ENCODE peak calls at places on chromosome 3, in ten cellular contexts. One of them, this sample, is unnamed.

GRCh38 chr3:180749322-180749721 is 70.0 kb upstream of the CCDC39 start:
- DNase-seq in NCI-H1092: no peak
- DNase-seq in stimulated activated CD8-positive, alpha-beta memory T cell treated with anti-CD3 and anti-CD28 coated beads, Interleukin-12 subunit alpha, Interleukin-12 subunit beta, amount 100 ng/mL, for 4 hours: no peak
- DNase-seq in adrenal gland: no peak
- DNase-seq in AG08396: no peak
- DNase-seq in BE2C: no peak
- DNase-seq in DMS153: no peak
- DNase-seq in NCI-H2029: no peak
- DNase-seq in cardiac muscle cell: no peak
- DNase-seq in colonic mucosa: no peak
- DNase-seq in this sample: no peak

GRCh38 chr3:184388936-184389230 is 9.0 kb downstream of the CHRD start:
- DNase-seq in NCI-H1092: no peak
- DNase-seq in stimulated activated CD8-positive, alpha-beta memory T cell treated with anti-CD3 and anti-CD28 coated beads, Interleukin-12 subunit alpha, Interleukin-12 subunit beta, amount 100 ng/mL, for 4 hours: no peak
- DNase-seq in adrenal gland: no peak
- DNase-seq in AG08396: no peak
- DNase-seq in BE2C: no peak
- DNase-seq in DMS153: no peak
- DNase-seq in NCI-H2029: no peak
- DNase-seq in cardiac muscle cell: no peak
- DNase-seq in colonic mucosa: no peak
- DNase-seq in this sample: no peak

GRCh38 chr3:138180375-138181029 is 5.8 kb upstream of the DBR1 start:
- DNase-seq in NCI-H1092: peak
- DNase-seq in stimulated activated CD8-positive, alpha-beta memory T cell treated with anti-CD3 and anti-CD28 coated beads, Interleukin-12 subunit alpha, Interleukin-12 subunit beta, amount 100 ng/mL, for 4 hours: no peak
- DNase-seq in adrenal gland: peak
- DNase-seq in AG08396: no peak
- DNase-seq in BE2C: peak
- DNase-seq in DMS153: peak
- DNase-seq in NCI-H2029: peak
- DNase-seq in cardiac muscle cell: peak
- DNase-seq in colonic mucosa: peak
- DNase-seq in this sample: no peak

GRCh38 chr3:128487813-128488635 is 5.0 kb downstream of the GATA2 start:
- DNase-seq in NCI-H1092: peak
- DNase-seq in stimulated activated CD8-positive, alpha-beta memory T cell treated with anti-CD3 and anti-CD28 coated beads, Interleukin-12 subunit alpha, Interleukin-12 subunit beta, amount 100 ng/mL, for 4 hours: no peak
- DNase-seq in adrenal gland: peak
- DNase-seq in AG08396: peak
- DNase-seq in BE2C: peak
- DNase-seq in DMS153: peak
- DNase-seq in NCI-H2029: peak
- DNase-seq in cardiac muscle cell: peak
- DNase-seq in colonic mucosa: peak
- DNase-seq in this sample: no peak

GRCh38 chr3:196609343-196609775 is 30.1 kb upstream of the NRROS start:
- DNase-seq in NCI-H1092: peak
- DNase-seq in stimulated activated CD8-positive, alpha-beta memory T cell treated with anti-CD3 and anti-CD28 coated beads, Interleukin-12 subunit alpha, Interleukin-12 subunit beta, amount 100 ng/mL, for 4 hours: peak
- DNase-seq in adrenal gland: peak
- DNase-seq in AG08396: peak
- DNase-seq in BE2C: peak
- DNase-seq in DMS153: peak
- DNase-seq in NCI-H2029: peak
- DNase-seq in cardiac muscle cell: peak
- DNase-seq in colonic mucosa: peak
- DNase-seq in this sample: peak

GRCh38 chr3:156396851-156397250 is 158.1 kb downstream of the SSR3 start:
- DNase-seq in NCI-H1092: no peak
- DNase-seq in stimulated activated CD8-positive, alpha-beta memory T cell treated with anti-CD3 and anti-CD28 coated beads, Interleukin-12 subunit alpha, Interleukin-12 subunit beta, amount 100 ng/mL, for 4 hours: no peak
- DNase-seq in adrenal gland: no peak
- DNase-seq in AG08396: no peak
- DNase-seq in BE2C: no peak
- DNase-seq in DMS153: no peak
- DNase-seq in NCI-H2029: no peak
- DNase-seq in cardiac muscle cell: no peak
- DNase-seq in colonic mucosa: no peak
- DNase-seq in this sample: no peak

GRCh38 chr3:78994174-78995027 is 773.4 kb downstream of the ROBO1 start:
- DNase-seq in NCI-H1092: no peak
- DNase-seq in stimulated activated CD8-positive, alpha-beta memory T cell treated with anti-CD3 and anti-CD28 coated beads, Interleukin-12 subunit alpha, Interleukin-12 subunit beta, amount 100 ng/mL, for 4 hours: no peak
- DNase-seq in adrenal gland: no peak
- DNase-seq in AG08396: no peak
- DNase-seq in BE2C: no peak
- DNase-seq in DMS153: no peak
- DNase-seq in NCI-H2029: no peak
- DNase-seq in cardiac muscle cell: no peak
- DNase-seq in colonic mucosa: no peak
- DNase-seq in this sample: no peak

GRCh38 chr3:71063768-71064287 is 519.7 kb downstream of the FOXP1 start:
- DNase-seq in NCI-H1092: no peak
- DNase-seq in stimulated activated CD8-positive, alpha-beta memory T cell treated with anti-CD3 and anti-CD28 coated beads, Interleukin-12 subunit alpha, Interleukin-12 subunit beta, amount 100 ng/mL, for 4 hours: peak
- DNase-seq in adrenal gland: no peak
- DNase-seq in AG08396: peak
- DNase-seq in BE2C: no peak
- DNase-seq in DMS153: no peak
- DNase-seq in NCI-H2029: no peak
- DNase-seq in cardiac muscle cell: peak
- DNase-seq in colonic mucosa: peak
- DNase-seq in this sample: no peak

GRCh38 chr3:141427764-141428163 is 59.1 kb upstream of the RASA2 start:
- DNase-seq in NCI-H1092: no peak
- DNase-seq in stimulated activated CD8-positive, alpha-beta memory T cell treated with anti-CD3 and anti-CD28 coated beads, Interleukin-12 subunit alpha, Interleukin-12 subunit beta, amount 100 ng/mL, for 4 hours: no peak
- DNase-seq in adrenal gland: no peak
- DNase-seq in AG08396: no peak
- DNase-seq in BE2C: no peak
- DNase-seq in DMS153: no peak
- DNase-seq in NCI-H2029: no peak
- DNase-seq in cardiac muscle cell: no peak
- DNase-seq in colonic mucosa: no peak
- DNase-seq in this sample: no peak

GRCh38 chr3:125460233-125460632 is 59.8 kb downstream of the SNX4 start:
- DNase-seq in NCI-H1092: no peak
- DNase-seq in stimulated activated CD8-positive, alpha-beta memory T cell treated with anti-CD3 and anti-CD28 coated beads, Interleukin-12 subunit alpha, Interleukin-12 subunit beta, amount 100 ng/mL, for 4 hours: no peak
- DNase-seq in adrenal gland: no peak
- DNase-seq in AG08396: no peak
- DNase-seq in BE2C: no peak
- DNase-seq in DMS153: no peak
- DNase-seq in NCI-H2029: no peak
- DNase-seq in cardiac muscle cell: peak
- DNase-seq in colonic mucosa: no peak
- DNase-seq in this sample: no peak

GRCh38 chr3:8983026-8983425 is 19.8 kb upstream of the RAD18 start:
- DNase-seq in NCI-H1092: no peak
- DNase-seq in stimulated activated CD8-positive, alpha-beta memory T cell treated with anti-CD3 and anti-CD28 coated beads, Interleukin-12 subunit alpha, Interleukin-12 subunit beta, amount 100 ng/mL, for 4 hours: no peak
- DNase-seq in adrenal gland: no peak
- DNase-seq in AG08396: no peak
- DNase-seq in BE2C: no peak
- DNase-seq in DMS153: no peak
- DNase-seq in NCI-H2029: no peak
- DNase-seq in cardiac muscle cell: no peak
- DNase-seq in colonic mucosa: no peak
- DNase-seq in this sample: no peak

GRCh38 chr3:14235003-14235876 is 56.6 kb downstream of the LSM3 start:
- DNase-seq in NCI-H1092: no peak
- DNase-seq in stimulated activated CD8-positive, alpha-beta memory T cell treated with anti-CD3 and anti-CD28 coated beads, Interleukin-12 subunit alpha, Interleukin-12 subunit beta, amount 100 ng/mL, for 4 hours: no peak
- DNase-seq in adrenal gland: no peak
- DNase-seq in AG08396: no peak
- DNase-seq in BE2C: no peak
- DNase-seq in DMS153: no peak
- DNase-seq in NCI-H2029: no peak
- DNase-seq in cardiac muscle cell: no peak
- DNase-seq in colonic mucosa: peak
- DNase-seq in this sample: no peak

GRCh38 chr3:141331370-141332318 is 36.7 kb upstream of the ZBTB38 start:
- DNase-seq in NCI-H1092: no peak
- DNase-seq in stimulated activated CD8-positive, alpha-beta memory T cell treated with anti-CD3 and anti-CD28 coated beads, Interleukin-12 subunit alpha, Interleukin-12 subunit beta, amount 100 ng/mL, for 4 hours: no peak
- DNase-seq in adrenal gland: peak
- DNase-seq in AG08396: peak
- DNase-seq in BE2C: peak
- DNase-seq in DMS153: no peak
- DNase-seq in NCI-H2029: no peak
- DNase-seq in cardiac muscle cell: peak
- DNase-seq in colonic mucosa: no peak
- DNase-seq in this sample: no peak

GRCh38 chr3:160707187-160707789 is 30.3 kb downstream of the ARL14 start:
- DNase-seq in NCI-H1092: peak
- DNase-seq in stimulated activated CD8-positive, alpha-beta memory T cell treated with anti-CD3 and anti-CD28 coated beads, Interleukin-12 subunit alpha, Interleukin-12 subunit beta, amount 100 ng/mL, for 4 hours: no peak
- DNase-seq in adrenal gland: peak
- DNase-seq in AG08396: peak
- DNase-seq in BE2C: peak
- DNase-seq in DMS153: peak
- DNase-seq in NCI-H2029: peak
- DNase-seq in cardiac muscle cell: peak
- DNase-seq in colonic mucosa: peak
- DNase-seq in this sample: no peak

GRCh38 chr3:89372456-89372855 is 265.0 kb downstream of the EPHA3 start:
- DNase-seq in NCI-H1092: no peak
- DNase-seq in stimulated activated CD8-positive, alpha-beta memory T cell treated with anti-CD3 and anti-CD28 coated beads, Interleukin-12 subunit alpha, Interleukin-12 subunit beta, amount 100 ng/mL, for 4 hours: no peak
- DNase-seq in adrenal gland: no peak
- DNase-seq in AG08396: no peak
- DNase-seq in BE2C: no peak
- DNase-seq in DMS153: no peak
- DNase-seq in NCI-H2029: no peak
- DNase-seq in cardiac muscle cell: no peak
- DNase-seq in colonic mucosa: no peak
- DNase-seq in this sample: no peak

GRCh38 chr3:50617096-50617791 is at the start of gene MAPKAPK3:
- DNase-seq in NCI-H1092: no peak
- DNase-seq in stimulated activated CD8-positive, alpha-beta memory T cell treated with anti-CD3 and anti-CD28 coated beads, Interleukin-12 subunit alpha, Interleukin-12 subunit beta, amount 100 ng/mL, for 4 hours: no peak
- DNase-seq in adrenal gland: peak
- DNase-seq in AG08396: no peak
- DNase-seq in BE2C: no peak
- DNase-seq in DMS153: no peak
- DNase-seq in NCI-H2029: no peak
- DNase-seq in cardiac muscle cell: peak
- DNase-seq in colonic mucosa: peak
- DNase-seq in this sample: peak

GRCh38 chr3:146542179-146542578 is 2.2 kb downstream of the PLSCR1 start:
- DNase-seq in NCI-H1092: no peak
- DNase-seq in stimulated activated CD8-positive, alpha-beta memory T cell treated with anti-CD3 and anti-CD28 coated beads, Interleukin-12 subunit alpha, Interleukin-12 subunit beta, amount 100 ng/mL, for 4 hours: no peak
- DNase-seq in adrenal gland: peak
- DNase-seq in AG08396: no peak
- DNase-seq in BE2C: no peak
- DNase-seq in DMS153: no peak
- DNase-seq in NCI-H2029: no peak
- DNase-seq in cardiac muscle cell: no peak
- DNase-seq in colonic mucosa: no peak
- DNase-seq in this sample: no peak

GRCh38 chr3:61936344-61936937 is 375.1 kb downstream of the PTPRG start:
- DNase-seq in NCI-H1092: no peak
- DNase-seq in stimulated activated CD8-positive, alpha-beta memory T cell treated with anti-CD3 and anti-CD28 coated beads, Interleukin-12 subunit alpha, Interleukin-12 subunit beta, amount 100 ng/mL, for 4 hours: no peak
- DNase-seq in adrenal gland: peak
- DNase-seq in AG08396: peak
- DNase-seq in BE2C: peak
- DNase-seq in DMS153: no peak
- DNase-seq in NCI-H2029: no peak
- DNase-seq in cardiac muscle cell: peak
- DNase-seq in colonic mucosa: peak
- DNase-seq in this sample: no peak

GRCh38 chr3:114441386-114441785 is 147.6 kb downstream of the TIGIT start:
- DNase-seq in NCI-H1092: peak
- DNase-seq in stimulated activated CD8-positive, alpha-beta memory T cell treated with anti-CD3 and anti-CD28 coated beads, Interleukin-12 subunit alpha, Interleukin-12 subunit beta, amount 100 ng/mL, for 4 hours: no peak
- DNase-seq in adrenal gland: no peak
- DNase-seq in AG08396: no peak
- DNase-seq in BE2C: no peak
- DNase-seq in DMS153: no peak
- DNase-seq in NCI-H2029: no peak
- DNase-seq in cardiac muscle cell: no peak
- DNase-seq in colonic mucosa: no peak
- DNase-seq in this sample: no peak

GRCh38 chr3:58422756-58423324 is 10.8 kb downstream of the PDHB start:
- DNase-seq in NCI-H1092: no peak
- DNase-seq in stimulated activated CD8-positive, alpha-beta memory T cell treated with anti-CD3 and anti-CD28 coated beads, Interleukin-12 subunit alpha, Interleukin-12 subunit beta, amount 100 ng/mL, for 4 hours: no peak
- DNase-seq in adrenal gland: no peak
- DNase-seq in AG08396: no peak
- DNase-seq in BE2C: no peak
- DNase-seq in DMS153: no peak
- DNase-seq in NCI-H2029: no peak
- DNase-seq in cardiac muscle cell: peak
- DNase-seq in colonic mucosa: no peak
- DNase-seq in this sample: no peak

GRCh38 chr3:134294302-134294925 is 43.8 kb upstream of the RYK start:
- DNase-seq in NCI-H1092: no peak
- DNase-seq in stimulated activated CD8-positive, alpha-beta memory T cell treated with anti-CD3 and anti-CD28 coated beads, Interleukin-12 subunit alpha, Interleukin-12 subunit beta, amount 100 ng/mL, for 4 hours: peak
- DNase-seq in adrenal gland: no peak
- DNase-seq in AG08396: no peak
- DNase-seq in BE2C: no peak
- DNase-seq in DMS153: no peak
- DNase-seq in NCI-H2029: no peak
- DNase-seq in cardiac muscle cell: no peak
- DNase-seq in colonic mucosa: no peak
- DNase-seq in this sample: no peak

GRCh38 chr3:5144316-5144994 is 22.4 kb downstream of the ARL8B start:
- DNase-seq in NCI-H1092: no peak
- DNase-seq in stimulated activated CD8-positive, alpha-beta memory T cell treated with anti-CD3 and anti-CD28 coated beads, Interleukin-12 subunit alpha, Interleukin-12 subunit beta, amount 100 ng/mL, for 4 hours: no peak
- DNase-seq in adrenal gland: no peak
- DNase-seq in AG08396: no peak
- DNase-seq in BE2C: no peak
- DNase-seq in DMS153: peak
- DNase-seq in NCI-H2029: no peak
- DNase-seq in cardiac muscle cell: no peak
- DNase-seq in colonic mucosa: no peak
- DNase-seq in this sample: no peak

GRCh38 chr3:183878071-183878470 is 6.6 kb downstream of the PARL start:
- DNase-seq in NCI-H1092: no peak
- DNase-seq in stimulated activated CD8-positive, alpha-beta memory T cell treated with anti-CD3 and anti-CD28 coated beads, Interleukin-12 subunit alpha, Interleukin-12 subunit beta, amount 100 ng/mL, for 4 hours: no peak
- DNase-seq in adrenal gland: peak
- DNase-seq in AG08396: no peak
- DNase-seq in BE2C: no peak
- DNase-seq in DMS153: no peak
- DNase-seq in NCI-H2029: no peak
- DNase-seq in cardiac muscle cell: no peak
- DNase-seq in colonic mucosa: no peak
- DNase-seq in this sample: no peak

GRCh38 chr3:196694202-196694638 is 17.8 kb downstream of the CEP19 start:
- DNase-seq in NCI-H1092: no peak
- DNase-seq in stimulated activated CD8-positive, alpha-beta memory T cell treated with anti-CD3 and anti-CD28 coated beads, Interleukin-12 subunit alpha, Interleukin-12 subunit beta, amount 100 ng/mL, for 4 hours: no peak
- DNase-seq in adrenal gland: no peak
- DNase-seq in AG08396: peak
- DNase-seq in BE2C: no peak
- DNase-seq in DMS153: no peak
- DNase-seq in NCI-H2029: no peak
- DNase-seq in cardiac muscle cell: no peak
- DNase-seq in colonic mucosa: no peak
- DNase-seq in this sample: no peak

GRCh38 chr3:38314112-38314766 is 32.1 kb downstream of the SLC22A14 start:
- DNase-seq in NCI-H1092: no peak
- DNase-seq in stimulated activated CD8-positive, alpha-beta memory T cell treated with anti-CD3 and anti-CD28 coated beads, Interleukin-12 subunit alpha, Interleukin-12 subunit beta, amount 100 ng/mL, for 4 hours: no peak
- DNase-seq in adrenal gland: no peak
- DNase-seq in AG08396: no peak
- DNase-seq in BE2C: no peak
- DNase-seq in DMS153: no peak
- DNase-seq in NCI-H2029: no peak
- DNase-seq in cardiac muscle cell: peak
- DNase-seq in colonic mucosa: no peak
- DNase-seq in this sample: no peak

GRCh38 chr3:127291611-127292010 is 3.8 kb upstream of the PRR20G start:
- DNase-seq in NCI-H1092: no peak
- DNase-seq in stimulated activated CD8-positive, alpha-beta memory T cell treated with anti-CD3 and anti-CD28 coated beads, Interleukin-12 subunit alpha, Interleukin-12 subunit beta, amount 100 ng/mL, for 4 hours: no peak
- DNase-seq in adrenal gland: no peak
- DNase-seq in AG08396: no peak
- DNase-seq in BE2C: no peak
- DNase-seq in DMS153: no peak
- DNase-seq in NCI-H2029: no peak
- DNase-seq in cardiac muscle cell: no peak
- DNase-seq in colonic mucosa: no peak
- DNase-seq in this sample: no peak

GRCh38 chr3:177262396-177262795 is 65.1 kb upstream of the TBL1XR1 start:
- DNase-seq in NCI-H1092: no peak
- DNase-seq in stimulated activated CD8-positive, alpha-beta memory T cell treated with anti-CD3 and anti-CD28 coated beads, Interleukin-12 subunit alpha, Interleukin-12 subunit beta, amount 100 ng/mL, for 4 hours: no peak
- DNase-seq in adrenal gland: no peak
- DNase-seq in AG08396: peak
- DNase-seq in BE2C: no peak
- DNase-seq in DMS153: no peak
- DNase-seq in NCI-H2029: no peak
- DNase-seq in cardiac muscle cell: no peak
- DNase-seq in colonic mucosa: no peak
- DNase-seq in this sample: no peak

GRCh38 chr3:64398431-64398830 is 173.2 kb upstream of the PRICKLE2 start:
- DNase-seq in NCI-H1092: no peak
- DNase-seq in stimulated activated CD8-positive, alpha-beta memory T cell treated with anti-CD3 and anti-CD28 coated beads, Interleukin-12 subunit alpha, Interleukin-12 subunit beta, amount 100 ng/mL, for 4 hours: no peak
- DNase-seq in adrenal gland: no peak
- DNase-seq in AG08396: no peak
- DNase-seq in BE2C: no peak
- DNase-seq in DMS153: no peak
- DNase-seq in NCI-H2029: no peak
- DNase-seq in cardiac muscle cell: no peak
- DNase-seq in colonic mucosa: no peak
- DNase-seq in this sample: no peak

This sample was measured in activated gamma-delta T cell.